ENCODE peak calls at places on chromosomes 12 and 14, in four cellular contexts. D is mesothelial cell of epicardium, P is pancreas, S is epithelial cell of proximal tubule. G is an unnamed sample.

GRCh38 chr12:41983896-41984295 is 160.8 kb downstream of the GXYLT1 start:
- DNase-seq in S (no peak), D (no peak), P (no peak), G (no peak)

GRCh38 chr12:93699271-93700141 is 22.3 kb downstream of the CRADD start:
- DNase-seq in P (no peak), D (no peak), S (no peak), G (no peak)

GRCh38 chr12:31773867-31774266 is 45.0 kb upstream of the AMN1 start:
- DNase-seq in P (no peak), D (no peak), S (no peak), G (peak)

GRCh38 chr12:31749024-31749704 is 20.3 kb upstream of the AMN1 start:
- DNase-seq in D (no peak), P (no peak), S (peak), G (peak)

GRCh38 chr12:116712458-116713303 is 25.2 kb downstream of the SPRING1 start:
- DNase-seq in P (no peak), D (no peak), S (no peak), G (no peak)

GRCh38 chr14:38262844-38263243 is 7.0 kb upstream of the CLEC14A start:
- DNase-seq in D (no peak), S (no peak), P (no peak), G (no peak)

GRCh38 chr12:101695698-101696097 is 1.7 kb upstream of the CHPT1 start:
- DNase-seq in P (no peak), D (no peak), S (peak), G (no peak)

GRCh38 chr12:115149279-115149678 is 465.3 kb upstream of the TBX3 start:
- DNase-seq in S (no peak), P (no peak), D (no peak), G (no peak)

GRCh38 chr14:75578786-75579781 is 664 bp downstream of the FLVCR2 start:
- DNase-seq in S (no peak), P (peak), D (no peak), G (peak)
- TF ChIP-seq CTCF in S (peak), P (no peak), D (no peak), G (no peak)

DNA sequence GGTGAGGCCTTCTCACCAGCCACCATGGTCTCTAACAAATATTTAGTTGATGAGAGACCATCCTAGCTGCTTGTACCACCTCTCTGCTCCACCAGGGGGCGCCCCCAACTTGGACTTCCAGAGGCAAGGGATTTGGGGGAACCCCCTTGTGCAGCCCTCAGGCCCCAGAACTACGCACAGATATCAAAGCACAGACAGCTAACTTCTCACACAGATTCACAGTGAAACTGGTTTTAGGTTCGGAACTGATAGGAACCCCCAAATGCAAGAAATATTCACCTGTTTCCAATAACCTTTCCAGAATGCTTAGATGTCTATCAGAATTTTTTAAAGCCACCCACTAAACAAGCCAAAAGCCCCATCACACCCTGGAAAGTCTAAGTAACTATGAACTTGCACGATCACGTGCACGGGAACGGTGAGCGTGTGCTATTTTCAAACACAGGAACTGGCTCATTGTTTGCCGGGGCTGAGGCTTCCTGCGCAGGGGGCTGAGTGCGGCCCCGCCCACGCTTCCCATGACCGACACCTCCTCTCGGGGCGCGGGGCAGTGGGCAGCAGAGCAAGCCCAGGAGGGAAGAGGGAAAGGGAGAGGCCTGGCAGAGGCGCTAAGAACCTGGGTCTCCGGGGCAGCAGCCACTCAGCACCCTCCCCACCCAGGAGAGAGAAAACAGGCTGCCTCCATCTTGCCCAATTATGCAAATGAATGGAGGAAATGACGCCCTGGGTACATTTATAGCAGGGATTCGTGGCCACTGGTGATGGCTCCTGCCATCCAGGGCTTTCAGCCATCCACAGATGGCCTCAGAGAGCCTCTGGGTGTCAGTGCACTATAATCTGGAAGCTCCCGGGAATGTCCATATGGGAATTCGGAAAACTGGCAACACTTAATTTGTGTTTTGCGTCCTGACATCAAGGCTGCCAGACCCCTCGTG is 79.4 kb upstream of the GPR68 start:
- DNase-seq in S (no peak), P (peak), D (peak), G (peak)
- TF ChIP-seq CTCF in S (peak), P (peak), D (peak), G (peak)

GRCh38 chr12:106110626-106111300 is 28.0 kb downstream of the NUAK1 start:
- DNase-seq in D (no peak), S (no peak), P (no peak), G (no peak)

GRCh38 chr12:106113446-106114083 is 25.2 kb downstream of the NUAK1 start:
- DNase-seq in D (no peak), S (no peak), P (no peak), G (no peak)

GRCh38 chr12:106114084-106115068 is 24.4 kb downstream of the NUAK1 start:
- DNase-seq in S (no peak), D (no peak), P (no peak), G (no peak)

GRCh38 chr12:106113042-106113441 is 25.7 kb downstream of the NUAK1 start:
- DNase-seq in S (no peak), D (no peak), P (no peak), G (no peak)

GRCh38 chr12:106112094-106112822 is 26.5 kb downstream of the NUAK1 start:
- DNase-seq in S (no peak), P (no peak), D (no peak), G (no peak)
- TF ChIP-seq CTCF in S (no peak), P (no peak), D (no peak), G (no peak)

GRCh38 chr14:55848964-55849363 is 269.0 kb downstream of the KTN1 start:
- DNase-seq in D (no peak), S (no peak), P (no peak), G (no peak)

GRCh38 chr14:55850803-55851202 is 267.4 kb upstream of the PELI2 start:
- DNase-seq in P (no peak), D (no peak), S (no peak), G (no peak)

GRCh38 chr14:55851301-55851700 is 266.9 kb upstream of the PELI2 start:
- DNase-seq in P (no peak), D (no peak), S (no peak), G (no peak)

GRCh38 chr14:55847766-55848165 is 267.8 kb downstream of the KTN1 start:
- DNase-seq in P (no peak), D (no peak), S (peak), G (no peak)

GRCh38 chr14:55849833-55850232 is 268.4 kb upstream of the PELI2 start:
- DNase-seq in D (no peak), P (no peak), S (no peak), G (no peak)
- TF ChIP-seq CTCF in D (no peak), P (no peak), S (no peak), G (no peak)

DNA sequence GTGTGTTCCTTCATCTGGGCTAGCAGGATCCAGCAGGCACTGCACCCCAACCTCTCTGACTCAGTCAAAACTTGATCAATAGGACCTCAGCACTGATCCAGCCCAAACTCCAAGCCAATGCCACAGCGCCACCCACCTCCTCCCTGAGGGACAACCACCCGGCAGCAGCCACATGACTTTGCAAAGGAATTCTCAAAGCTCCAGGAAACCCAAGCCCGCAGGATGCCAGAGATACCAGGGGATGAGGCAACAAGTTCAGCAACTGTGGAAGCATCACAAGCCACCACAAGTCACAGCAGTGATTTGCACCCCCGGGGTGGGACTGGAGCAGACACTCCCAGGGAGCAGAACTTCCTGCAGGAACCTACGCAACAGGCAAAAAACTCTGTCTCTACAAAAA is 37.3 kb downstream of the ACTN1 start:
- DNase-seq in D (no peak), P (no peak), S (peak), G (no peak)
- TF ChIP-seq CTCF in D (no peak), P (no peak), S (peak), G (no peak)

GRCh38 chr12:79921786-79922185 is 13.1 kb downstream of the PPP1R12A start:
- DNase-seq in P (no peak), S (no peak), D (no peak), G (no peak)

GRCh38 chr12:79927772-79928474 is 7.0 kb downstream of the PPP1R12A start:
- DNase-seq in D (no peak), P (no peak), S (no peak), G (peak)

GRCh38 chr12:79929065-79929464 is 5.8 kb downstream of the PPP1R12A start:
- DNase-seq in P (no peak), D (no peak), S (no peak), G (no peak)

GRCh38 chr12:79925492-79925891 is 9.4 kb downstream of the PPP1R12A start:
- DNase-seq in P (no peak), D (no peak), S (no peak), G (no peak)

GRCh38 chr12:79926951-79927350 is 7.9 kb downstream of the PPP1R12A start:
- DNase-seq in D (no peak), P (no peak), S (no peak), G (no peak)
- TF ChIP-seq CTCF in D (no peak), P (no peak), S (no peak), G (no peak)

GRCh38 chr12:71014180-71014785 is 93.7 kb upstream of the PTPRR start:
- DNase-seq in P (no peak), D (no peak), S (peak), G (no peak)
- TF ChIP-seq CTCF in P (no peak), D (peak), S (peak), G (no peak)

GRCh38 chr14:101961746-101962502 is 2.4 kb upstream of the DYNC1H1 start:
- DNase-seq in S (no peak), D (no peak), P (no peak), G (no peak)

GRCh38 chr14:101961011-101961721 is 3.2 kb upstream of the DYNC1H1 start:
- DNase-seq in S (no peak), P (no peak), D (no peak), G (peak)

GRCh38 chr14:101958418-101959185 is 5.8 kb upstream of the DYNC1H1 start:
- DNase-seq in S (no peak), P (no peak), D (no peak), G (no peak)

GRCh38 chr14:101959277-101959676 is 5.1 kb upstream of the DYNC1H1 start:
- DNase-seq in S (no peak), P (no peak), D (no peak), G (no peak)

DNA sequence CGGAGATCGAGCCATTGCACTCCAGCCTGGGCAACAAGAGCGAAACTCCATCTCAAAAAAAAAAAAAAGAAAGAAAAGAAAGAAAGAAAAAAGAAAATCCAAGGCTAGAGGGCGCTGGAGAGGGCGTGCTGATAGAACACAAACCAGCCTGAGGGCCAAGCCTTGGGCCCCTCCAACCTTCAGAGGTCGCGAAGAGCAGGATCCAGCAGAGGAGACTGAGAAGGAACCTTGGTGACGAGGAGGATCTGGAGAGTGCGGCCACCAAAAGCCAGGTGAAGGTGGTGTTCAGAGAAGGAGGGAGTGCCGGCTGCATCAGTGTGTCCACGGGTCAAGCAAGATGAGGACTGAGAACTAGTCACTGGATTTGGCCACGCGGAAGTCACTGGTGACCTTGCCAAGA is 4.1 kb upstream of the DYNC1H1 start:
- DNase-seq in D (no peak), P (no peak), S (no peak), G (no peak)
- TF ChIP-seq CTCF in D (no peak), P (no peak), S (peak), G (peak)

GRCh38 chr14:99314623-99315022 is 42.6 kb upstream of the BCL11B start:
- DNase-seq in D (no peak), S (no peak), P (no peak), G (no peak)
- TF ChIP-seq CTCF in D (no peak), S (no peak), P (no peak), G (no peak)

GRCh38 chr14:41642402-41643195 is 35.9 kb downstream of the LRFN5 start:
- DNase-seq in S (no peak), P (no peak), D (no peak), G (no peak)

GRCh38 chr14:41641690-41642089 is 35.0 kb downstream of the LRFN5 start:
- DNase-seq in P (no peak), S (no peak), D (no peak), G (no peak)

GRCh38 chr14:41636492-41637392 is 30.1 kb downstream of the LRFN5 start:
- DNase-seq in D (no peak), S (no peak), P (no peak), G (no peak)
- TF ChIP-seq CTCF in D (no peak), S (no peak), P (no peak), G (no peak)